ENCODE peak calls at places on chromosomes 2 and 18, in eight cellular contexts. X is A549, F is HCT116, D is SK-N-SH, N is H1, P is GM12878, S is K562, M is HepG2. L is an unnamed sample.

GRCh38 chr2:28580078-28580477 is 84.2 kb downstream of the PLB1 start:
- DNase-seq in X (no peak), F (no peak), D (no peak), N (no peak), P (no peak), S (no peak), M (no peak), L (no peak)

GRCh38 chr2:126792993-126793392 is 105.7 kb upstream of the TEX51 start:
- DNase-seq in X (no peak), F (no peak), D (no peak), N (no peak), P (no peak), S (no peak), M (no peak), L (no peak)

GRCh38 chr2:96152301-96153165 is 7.3 kb upstream of the DUSP2 start:
- DNase-seq in X (no peak), F (no peak), D (peak), N (no peak), P (no peak), S (no peak), M (no peak), L (no peak)

GRCh38 chr2:117917223-117917917 is 96.5 kb downstream of the CCDC93 start:
- DNase-seq in X (peak), F (no peak), D (no peak), N (no peak), P (no peak), S (no peak), M (peak), L (no peak)

GRCh38 chr2:204738721-204739120 is 193.4 kb downstream of the PARD3B start:
- DNase-seq in X (no peak), F (no peak), D (no peak), N (no peak), P (no peak), S (no peak), M (no peak), L (no peak)

GRCh38 chr2:187002242-187002641 is 153.3 kb upstream of the ZSWIM2 start:
- DNase-seq in X (no peak), F (no peak), D (no peak), N (no peak), P (no peak), S (no peak), M (no peak), L (no peak)

GRCh38 chr2:196601430-196602306 is 37.8 kb upstream of the CCDC150 start:
- DNase-seq in X (peak), F (peak), D (peak), N (no peak), P (no peak), S (peak), M (no peak), L (peak)

GRCh38 chr2:119691651-119692245 is 12.7 kb downstream of the TMEM177 start:
- DNase-seq in X (no peak), F (no peak), D (no peak), N (no peak), P (no peak), S (no peak), M (peak), L (no peak)

GRCh38 chr18:35267161-35267651 is 22.8 kb downstream of the ZSCAN30 start:
- DNase-seq in X (no peak), F (no peak), D (peak), N (no peak), P (no peak), S (no peak), M (no peak), L (peak)

GRCh38 chr18:37502036-37502435 is 63.6 kb downstream of the CELF4 start:
- DNase-seq in X (no peak), F (no peak), D (no peak), N (no peak), P (no peak), S (no peak), M (no peak), L (no peak)

GRCh38 chr2:120647487-120647886 is 88.2 kb upstream of the GLI2 start:
- DNase-seq in X (no peak), F (peak), D (no peak), N (no peak), P (no peak), S (no peak), M (no peak), L (no peak)

GRCh38 chr18:13267517-13267916 is 49.0 kb downstream of the LDLRAD4 start:
- DNase-seq in X (no peak), F (no peak), D (no peak), N (no peak), P (no peak), S (no peak), M (no peak), L (no peak)
- H3K27ac ChIP-seq in X (no peak), F (no peak), D (no peak), N (no peak), P (no peak), S (no peak), M (no peak), L (no peak)

GRCh38 chr18:23950644-23951043 is 63.9 kb upstream of the TTC39C start:
- DNase-seq in X (no peak), F (no peak), D (no peak), N (no peak), P (no peak), S (no peak), M (no peak), L (no peak)
- TF ChIP-seq MAX in X (no peak), F (no peak), D (no peak), N (no peak), P (no peak), S (no peak), M (no peak), L (no peak)

GRCh38 chr2:224008702-224009261 is 30.3 kb downstream of the SERPINE2 start:
- DNase-seq in X (no peak), F (no peak), D (peak), N (no peak), P (no peak), S (no peak), M (peak), L (no peak)

GRCh38 chr2:223999862-224000261 is 39.2 kb downstream of the SERPINE2 start:
- DNase-seq in X (no peak), F (no peak), D (no peak), N (no peak), P (no peak), S (no peak), M (no peak), L (no peak)

GRCh38 chr2:224009605-224010330 is 29.3 kb downstream of the SERPINE2 start:
- DNase-seq in X (no peak), F (no peak), D (no peak), N (no peak), P (no peak), S (no peak), M (no peak), L (peak)

GRCh38 chr2:223998983-223999382 is 40.1 kb downstream of the SERPINE2 start:
- DNase-seq in X (no peak), F (no peak), D (no peak), N (no peak), P (no peak), S (no peak), M (no peak), L (no peak)

GRCh38 chr2:224004105-224004715 is 34.9 kb downstream of the SERPINE2 start:
- DNase-seq in X (no peak), F (no peak), D (no peak), N (no peak), P (no peak), S (no peak), M (no peak), L (peak)
- H3K27ac ChIP-seq in X (no peak), F (no peak), D (no peak), N (no peak), P (no peak), S (no peak), M (no peak), L (no peak)

DNA sequence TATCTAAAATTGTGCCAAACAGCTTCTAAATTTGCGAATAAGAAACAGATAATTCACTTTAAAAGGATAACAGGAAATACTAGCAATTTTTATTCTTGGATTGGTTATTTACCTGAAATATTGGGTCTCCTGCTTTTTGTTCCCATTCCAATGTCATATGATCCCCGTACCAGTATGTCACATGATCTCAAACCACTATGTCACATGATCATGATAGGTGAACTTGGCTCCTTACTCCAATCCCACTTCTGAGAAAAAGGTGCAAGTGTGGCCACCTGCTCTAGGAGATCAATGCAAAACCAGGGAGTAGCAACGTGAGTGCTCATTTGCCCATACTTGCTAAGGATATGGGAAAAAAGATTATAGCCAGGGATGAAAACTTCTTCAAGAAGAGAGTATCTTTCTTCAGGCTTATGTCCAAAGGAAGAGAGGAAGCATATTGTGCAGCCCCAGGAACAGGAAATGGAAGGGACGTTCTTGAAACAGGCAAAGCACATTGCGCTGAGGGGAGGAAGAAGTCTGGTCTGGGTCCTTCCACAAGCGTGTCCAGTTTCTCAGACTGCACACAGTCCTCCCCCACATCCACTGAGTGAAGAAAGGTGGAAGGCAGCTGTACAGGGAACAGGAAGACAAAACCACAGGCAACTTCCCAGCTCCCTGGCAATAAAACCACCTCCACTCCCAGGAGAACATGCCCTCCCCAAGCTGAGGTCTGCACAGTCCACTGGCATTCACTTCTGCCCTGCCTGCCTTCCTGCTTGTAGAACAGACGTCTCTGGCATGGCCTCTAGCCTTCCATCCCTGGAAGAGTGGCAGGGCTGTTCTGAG is at the start of gene LYG2:
- DNase-seq in X (no peak), F (no peak), D (no peak), N (no peak), P (no peak), S (no peak), M (no peak), L (no peak)
- TF ChIP-seq MAX in X (no peak), F (no peak), D (no peak), N (no peak), P (no peak), S (no peak), M (no peak), L (no peak)

GRCh38 chr2:42234056-42234455 is 64.9 kb downstream of the EML4 start:
- DNase-seq in X (no peak), F (no peak), D (no peak), N (no peak), P (no peak), S (no peak), M (no peak), L (peak)
- H3K27ac ChIP-seq in X (peak), F (no peak), D (peak), N (no peak), P (no peak), S (no peak), M (peak), L (no peak)